ENCODE peak calls at places on chromosomes 12 and 14, in eight cellular contexts. O, L, W, Y, S, K, R and J are unnamed samples.
A peak's percentile ranks its signal among the peaks of the same experiment; 100 is the strongest.

GRCh38 chr12:51000245-51000644 is 25.9 kb downstream of the SLC11A2 start:
- DNase-seq in Y (no peak), R (no peak), K (no peak), S (no peak), L (peak; percentile 33), O (no peak), W (no peak), J (no peak)

GRCh38 chr12:80937391-80938238 is at the start of gene LIN7A:
- DNase-seq in S (no peak), R (no peak), L (peak; percentile 23), O (peak; percentile 38), W (peak; percentile 10), Y (no peak), K (peak; percentile 18), J (peak; percentile 78)

GRCh38 chr14:96053600-96054381 is 14.6 kb downstream of the C14orf132 start:
- DNase-seq in K (no peak), S (no peak), O (no peak), R (no peak), W (no peak), Y (no peak), L (peak; percentile 24), J (no peak)

GRCh38 chr14:104385189-104386135 is 194.1 kb upstream of the C14orf180 start:
- DNase-seq in Y (no peak), O (no peak), R (no peak), W (no peak), L (no peak), K (no peak), S (no peak), J (no peak)

GRCh38 chr14:50340045-50340444 is 27.9 kb downstream of the DMAC2L start:
- DNase-seq in O (no peak), S (no peak), K (no peak), R (no peak), W (no peak), Y (no peak), L (no peak), J (no peak)

GRCh38 chr14:39203659-39204606 is 28.9 kb downstream of the PNN start:
- DNase-seq in L (peak; percentile 92), W (peak; percentile 9), R (no peak), Y (peak; percentile 27), O (no peak), S (peak; percentile 80), K (peak; percentile 70), J (no peak)

GRCh38 chr12:75658286-75658685 is 146.9 kb upstream of the KRR1 start:
- DNase-seq in O (no peak), S (no peak), L (no peak), W (no peak), K (no peak), R (no peak), Y (no peak), J (no peak)

GRCh38 chr12:34526946-34527345 is 504.6 kb downstream of the ALG10 start:
- DNase-seq in S (no peak), Y (no peak), W (no peak), O (no peak), K (no peak), L (no peak), R (no peak), J (no peak)

GRCh38 chr12:13156277-13156676 is 40.2 kb upstream of the EMP1 start:
- DNase-seq in L (no peak), K (no peak), O (no peak), R (no peak), Y (no peak), W (no peak), S (no peak), J (no peak)

GRCh38 chr14:89377544-89377943 is 39.5 kb downstream of the FOXN3 start:
- DNase-seq in Y (no peak), W (no peak), R (no peak), L (no peak), O (no peak), K (no peak), S (no peak), J (no peak)

GRCh38 chr12:12200363-12200762 is 66.5 kb downstream of the LRP6 start:
- DNase-seq in O (no peak), S (no peak), K (no peak), W (no peak), L (no peak), Y (no peak), R (no peak), J (no peak)

GRCh38 chr14:99225804-99226203 is 46.2 kb downstream of the BCL11B start:
- DNase-seq in K (no peak), Y (no peak), L (no peak), O (no peak), R (no peak), S (no peak), W (no peak), J (no peak)

GRCh38 chr14:74621556-74621955 is 9.5 kb upstream of the LTBP2 start:
- DNase-seq in O (no peak), L (no peak), Y (no peak), R (no peak), S (no peak), K (no peak), W (no peak), J (no peak)

GRCh38 chr14:102292446-102292845 is 12.5 kb downstream of the MOK start:
- DNase-seq in L (no peak), S (no peak), Y (no peak), K (no peak), R (no peak), W (no peak), O (no peak), J (no peak)

GRCh38 chr14:102295301-102295700 is 9.7 kb downstream of the MOK start:
- DNase-seq in S (no peak), R (no peak), K (no peak), W (no peak), L (no peak), O (no peak), Y (no peak), J (peak; percentile 44)

GRCh38 chr14:102293784-102294183 is 11.2 kb downstream of the MOK start:
- DNase-seq in S (no peak), R (no peak), Y (no peak), W (no peak), L (no peak), K (no peak), O (no peak), J (no peak)

DNA sequence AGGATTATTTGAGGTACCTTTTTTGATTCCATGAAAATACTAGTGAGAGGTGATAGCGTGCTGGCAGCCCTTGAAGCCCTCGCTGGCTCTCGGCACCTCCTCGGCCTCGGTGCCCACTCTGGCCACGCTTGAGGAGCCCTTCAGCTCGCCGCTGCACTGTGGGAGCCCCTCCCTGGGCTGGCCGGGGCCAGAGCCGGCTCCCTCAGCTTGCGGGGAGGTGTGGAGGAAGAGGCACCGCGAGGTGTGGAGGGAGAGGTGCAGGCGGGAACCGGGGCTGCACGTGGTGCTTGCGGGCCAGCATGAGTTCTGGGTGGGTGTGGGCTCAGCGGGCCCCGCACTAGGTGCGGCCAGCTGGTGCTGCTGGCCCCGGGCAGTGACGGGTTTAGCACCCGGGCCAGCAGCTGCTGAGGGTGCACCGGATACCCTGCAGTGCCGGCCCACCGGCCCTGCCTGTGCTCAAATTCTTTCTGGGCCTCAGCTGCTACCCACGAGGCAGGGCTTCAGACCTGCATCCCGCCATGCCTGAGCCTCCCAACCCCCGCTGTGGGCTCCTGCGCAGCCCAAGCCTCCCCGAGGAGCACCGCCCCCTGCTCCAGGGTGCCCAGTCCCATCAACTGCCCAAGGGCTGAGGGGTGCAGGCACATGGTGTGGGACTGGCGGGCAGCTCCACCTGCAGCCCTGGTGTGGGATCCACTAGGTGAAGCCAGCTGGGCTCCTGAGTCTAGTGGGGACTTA is 7.4 kb downstream of the MOK start:
- DNase-seq in L (no peak), K (no peak), W (no peak), Y (no peak), O (no peak), S (no peak), R (no peak), J (no peak)
- TF ChIP-seq MAX in L (no peak), K (no peak), W (no peak), Y (no peak), O (no peak), S (no peak), R (no peak), J (no peak)

DNA sequence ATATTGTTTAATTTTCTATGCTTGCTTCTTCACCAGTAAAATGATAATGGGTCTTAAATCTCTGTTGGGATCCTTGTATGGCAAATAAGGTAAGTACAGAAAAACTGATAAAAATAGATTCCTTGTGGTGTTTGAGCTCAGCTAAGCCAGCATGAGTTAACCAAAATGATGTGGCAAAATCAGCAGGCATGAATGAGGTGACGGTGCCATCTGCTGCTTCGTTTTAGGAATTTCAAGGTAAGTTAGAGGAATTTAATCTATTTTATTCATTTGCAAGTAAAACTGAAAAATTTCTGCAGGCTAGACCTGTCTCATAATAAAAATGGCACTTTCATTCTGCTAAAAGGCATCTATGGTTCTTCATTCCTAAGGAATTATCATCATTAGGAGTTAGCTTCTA is 10.0 kb upstream of the CLEC7A start:
- DNase-seq in L (peak; percentile 79), K (peak; percentile 35), S (peak; percentile 44), W (peak; percentile 29), R (peak; percentile 48), Y (peak; percentile 44), O (peak; percentile 84), J (peak; percentile 79)
- TF ChIP-seq CTCF in L (peak; percentile 87), K (peak; percentile 69), S (peak; percentile 43), W (peak; percentile 56), R (peak; percentile 57), Y (peak; percentile 66), O (peak; percentile 39), J (no peak)

GRCh38 chr14:103091883-103092222 is 2.7 kb upstream of the EXOC3L4 start:
- DNase-seq in O (no peak), S (no peak), Y (no peak), R (no peak), L (no peak), W (no peak), K (no peak), J (no peak)

GRCh38 chr14:103096387-103096786 is 1.9 kb downstream of the EXOC3L4 start:
- DNase-seq in K (no peak), R (no peak), Y (no peak), O (no peak), W (no peak), L (no peak), S (no peak), J (no peak)

GRCh38 chr14:103093856-103094405 is 594 bp upstream of the EXOC3L4 start:
- DNase-seq in R (no peak), Y (no peak), K (no peak), O (no peak), S (no peak), L (no peak), W (no peak), J (no peak)

GRCh38 chr14:103095210-103095778 is 769 bp downstream of the EXOC3L4 start:
- DNase-seq in O (no peak), R (no peak), L (no peak), W (no peak), K (no peak), S (no peak), Y (no peak), J (no peak)

GRCh38 chr14:103094406-103095209 is at the start of gene EXOC3L4:
- DNase-seq in Y (no peak), K (peak; percentile 76), R (no peak), S (no peak), L (no peak), W (no peak), O (no peak), J (no peak)
- TF ChIP-seq POLR2A in Y (no peak), K (no peak), R (no peak), S (no peak), L (no peak), W (no peak), O (no peak), J (no peak)

DNA sequence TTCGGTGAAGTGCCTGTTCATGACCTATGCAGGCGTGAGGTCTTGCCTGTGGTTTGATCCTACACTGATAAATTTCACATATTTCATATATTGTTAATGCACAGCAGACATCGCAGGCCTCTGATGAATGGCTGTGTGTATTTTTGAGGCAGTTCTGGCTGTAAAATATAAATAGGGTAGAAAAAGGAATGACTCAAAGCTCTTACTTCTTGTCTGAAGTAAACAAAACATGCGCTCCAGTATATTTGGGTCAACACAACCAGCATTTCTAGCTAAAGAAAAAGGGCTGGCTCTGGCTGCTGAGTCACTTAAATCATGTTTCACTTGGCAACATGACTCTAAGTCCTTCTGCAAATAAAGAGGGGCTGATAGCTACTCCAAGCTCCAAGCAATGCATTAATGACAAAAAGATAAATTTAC is 54.1 kb upstream of the TMCC3 start:
- DNase-seq in R (no peak), L (peak; percentile 86), K (peak; percentile 29), O (peak; percentile 96), Y (no peak), W (no peak), S (no peak), J (no peak)
- TF ChIP-seq MAX in R (no peak), L (peak; percentile 52), K (no peak), O (no peak), Y (no peak), W (no peak), S (no peak), J (no peak)